ENCODE peak calls at places on chromosome 18, in four cellular contexts. P, U, O and F are unnamed samples.

GRCh38 chr18:28781616-28782362 is 604.9 kb upstream of the CDH2 start:
- DNase-seq in U (no peak), O (no peak), P (no peak), F (no peak)

GRCh38 chr18:9743200-9744016 is 35.3 kb downstream of the RAB31 start:
- DNase-seq in U (peak), O (peak), P (peak), F (peak)

GRCh38 chr18:657311-657997 is at the start of gene TYMS:
- DNase-seq in P (peak), O (peak), U (peak), F (no peak)

GRCh38 chr18:78649421-78649820 is 330.2 kb upstream of the SALL3 start:
- DNase-seq in U (no peak), P (no peak), O (no peak), F (no peak)

GRCh38 chr18:32909798-32910561 is 137.2 kb upstream of the KLHL14 start:
- DNase-seq in U (no peak), P (no peak), O (peak), F (no peak)

GRCh38 chr18:12011962-12012549 is 30.7 kb downstream of the IMPA2 start:
- DNase-seq in P (no peak), U (no peak), O (no peak), F (no peak)

GRCh38 chr18:69559604-69560003 is 158.9 kb downstream of the DOK6 start:
- DNase-seq in U (no peak), P (no peak), O (no peak), F (no peak)

GRCh38 chr18:11823545-11823944 is 27.7 kb upstream of the CHMP1B start:
- DNase-seq in U (no peak), P (no peak), O (no peak), F (no peak)

GRCh38 chr18:35513181-35513932 is 15.6 kb upstream of the INO80C start:
- DNase-seq in O (no peak), P (no peak), U (peak), F (no peak)

GRCh38 chr18:44197837-44198236 is 482.9 kb upstream of the SETBP1 start:
- DNase-seq in O (no peak), P (no peak), U (no peak), F (no peak)

GRCh38 chr18:44195394-44196140 is 485.1 kb upstream of the SETBP1 start:
- DNase-seq in P (no peak), O (no peak), U (no peak), F (no peak)

GRCh38 chr18:44198296-44199284 is 482.1 kb upstream of the SETBP1 start:
- DNase-seq in U (no peak), P (no peak), O (no peak), F (no peak)
- TF ChIP-seq PHF8 in U (no peak), P (no peak), O (no peak), F (no peak)

DNA sequence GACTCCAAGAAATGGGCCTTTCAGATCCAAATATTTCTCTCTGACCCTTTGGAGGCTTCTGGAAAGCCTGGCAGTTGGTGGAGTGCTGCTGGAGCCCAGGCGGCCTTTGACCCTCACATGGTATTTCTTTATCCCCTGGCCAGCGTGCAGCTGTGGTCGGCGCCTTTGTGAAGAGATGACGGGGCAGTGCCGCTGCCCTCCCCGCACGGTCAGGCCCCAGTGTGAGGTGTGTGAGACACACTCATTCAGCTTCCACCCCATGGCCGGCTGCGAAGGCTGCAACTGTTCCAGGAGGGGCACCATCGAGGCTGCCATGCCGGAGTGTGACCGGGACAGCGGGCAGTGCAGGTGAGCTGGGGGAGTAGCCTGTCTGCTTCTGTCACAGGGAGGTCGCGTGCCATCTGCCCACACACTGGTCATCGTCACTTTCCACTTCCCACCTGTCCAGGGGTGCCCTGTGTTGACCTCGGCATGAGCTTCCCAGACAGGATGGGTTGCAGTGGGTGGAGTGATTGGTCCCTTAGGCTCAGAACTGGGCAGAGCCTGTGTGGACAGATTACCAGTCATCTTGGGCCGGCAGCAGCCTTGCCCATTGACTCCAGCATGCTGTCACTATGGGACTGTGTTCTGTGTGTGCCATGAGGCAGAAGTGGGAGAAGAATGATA is 158.2 kb downstream of the LAMA3 start:
- DNase-seq in P (no peak), O (peak), U (no peak), F (no peak)
- TF ChIP-seq PHF8 in P (no peak), O (no peak), U (no peak), F (no peak)

DNA sequence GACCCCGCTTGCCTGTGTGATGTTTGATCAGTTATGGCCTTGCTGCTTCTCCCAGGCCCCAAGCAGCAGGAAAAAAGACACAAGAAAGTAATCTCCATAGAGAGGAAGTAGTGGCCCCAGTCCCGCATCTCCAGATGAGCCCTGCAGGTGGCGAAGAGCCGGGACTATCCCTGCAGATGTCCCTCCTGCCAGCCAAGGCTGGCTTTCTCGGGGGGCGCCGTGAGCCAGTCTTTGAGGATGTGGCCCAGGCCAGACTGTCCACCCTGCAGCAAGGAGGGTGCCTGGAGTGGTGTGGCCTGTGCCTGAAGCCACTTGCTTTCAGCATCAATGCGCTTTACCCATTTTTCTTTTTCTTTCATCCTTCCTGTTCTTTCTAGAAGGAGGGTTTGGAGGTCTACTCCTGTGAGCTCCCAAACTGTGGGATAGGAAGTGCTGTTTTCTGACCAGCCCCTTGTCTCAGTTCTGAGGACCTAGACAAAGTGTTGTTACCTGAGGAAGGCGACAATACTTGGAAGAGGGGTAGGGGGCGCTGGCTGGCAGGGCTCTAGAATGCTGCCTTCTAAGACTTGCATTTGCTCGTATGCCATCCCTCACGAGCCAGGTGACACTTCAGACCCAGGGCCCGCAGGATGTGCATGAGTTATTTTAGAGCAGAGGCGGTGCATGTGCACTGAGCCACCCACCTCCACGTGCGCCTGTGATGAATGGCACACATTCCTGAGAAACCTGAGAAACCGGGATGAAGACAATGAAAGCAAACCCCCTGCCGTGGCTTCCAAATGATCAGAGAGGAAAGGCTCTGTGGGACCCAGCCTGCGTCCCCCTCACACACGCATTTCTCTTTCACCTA is 255.8 kb downstream of the FBXO15 start:
- DNase-seq in P (no peak), O (no peak), U (no peak), F (no peak)
- TF ChIP-seq PHF8 in P (no peak), O (no peak), U (no peak), F (no peak)

GRCh38 chr18:13616041-13616440 is 110.3 kb downstream of the FAM210A start:
- DNase-seq in P (no peak), U (no peak), O (no peak), F (no peak)
- TF ChIP-seq PHF8 in P (no peak), U (no peak), O (no peak), F (no peak)

GRCh38 chr18:48452863-48453323 is 43.7 kb upstream of the ZBTB7C start:
- DNase-seq in P (no peak), O (peak), U (no peak), F (no peak)
- TF ChIP-seq PHF8 in P (no peak), O (peak), U (no peak), F (no peak)

GRCh38 chr18:37210781-37211180 is 354.8 kb downstream of the CELF4 start:
- DNase-seq in O (no peak), P (no peak), U (no peak), F (no peak)

GRCh38 chr18:37207343-37207742 is 358.3 kb downstream of the CELF4 start:
- DNase-seq in O (no peak), P (no peak), U (peak), F (no peak)
- TF ChIP-seq PHF8 in O (no peak), P (no peak), U (no peak), F (no peak)

DNA sequence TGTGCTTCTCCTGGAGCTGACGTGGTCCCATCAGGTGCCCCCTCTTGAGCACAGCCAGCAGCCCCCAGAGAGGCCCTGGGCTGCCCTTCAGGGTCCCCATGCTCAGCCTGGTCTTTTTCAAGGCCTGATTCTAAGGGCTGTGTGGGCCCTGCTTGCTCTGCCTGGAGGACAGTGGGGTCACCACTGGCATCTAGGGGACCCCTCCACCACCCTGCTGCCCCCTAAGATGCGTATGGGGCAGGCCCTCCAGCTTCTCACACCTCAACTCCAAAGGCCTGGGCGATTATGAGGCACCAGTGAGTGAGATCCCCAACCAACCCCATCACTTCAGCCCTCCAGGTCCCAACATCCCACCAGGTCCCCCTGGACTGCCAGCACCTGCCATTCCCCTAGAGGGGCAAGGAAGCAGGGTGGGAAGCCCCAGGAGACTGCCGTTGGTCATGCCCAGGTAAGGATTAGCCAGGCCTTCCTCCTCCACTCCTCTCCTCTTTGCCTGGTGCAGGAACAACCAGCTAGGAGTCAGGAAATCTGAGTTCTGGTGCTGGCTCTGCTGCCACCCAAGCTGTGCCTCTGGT is 114.4 kb downstream of the SMAD7 start:
- DNase-seq in P (no peak), O (no peak), U (no peak), F (no peak)
- TF ChIP-seq PHF8 in P (no peak), O (no peak), U (no peak), F (no peak)

DNA sequence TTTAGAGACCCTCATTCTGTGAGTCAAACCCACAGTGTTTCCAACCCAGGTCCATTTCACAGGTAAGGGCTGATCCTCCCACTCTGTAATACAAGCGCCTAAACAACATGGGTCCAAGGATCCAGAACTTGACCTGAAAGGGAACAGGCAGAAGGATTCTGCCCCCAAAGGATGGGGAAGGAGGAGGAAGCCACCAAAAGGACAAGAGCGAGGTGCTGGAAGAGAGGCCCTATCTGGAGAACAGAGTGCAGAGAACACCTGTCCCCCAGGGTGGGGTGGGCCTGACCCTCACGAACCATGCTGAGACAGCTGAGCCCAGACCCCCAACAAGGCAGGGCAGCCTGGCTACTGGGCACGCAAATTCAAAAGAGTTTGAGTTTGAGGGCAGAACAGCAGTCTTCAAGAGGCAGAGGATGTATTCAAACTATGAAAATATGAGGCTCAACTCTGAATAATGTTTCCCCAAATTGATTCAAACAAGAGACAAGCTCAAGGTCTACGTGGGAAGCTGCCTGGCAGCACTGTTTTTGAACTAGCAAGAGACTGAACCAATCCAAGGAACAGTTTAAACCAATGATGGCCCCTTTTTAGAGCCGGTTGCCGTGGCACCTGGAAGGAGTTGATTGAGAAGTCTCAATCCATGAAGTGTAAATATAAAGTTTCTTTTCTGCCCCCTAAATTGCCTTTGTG is 212.7 kb downstream of the ALPK2 start:
- DNase-seq in U (no peak), P (no peak), O (no peak), F (no peak)
- TF ChIP-seq PHF8 in U (no peak), P (no peak), O (peak), F (no peak)

DNA sequence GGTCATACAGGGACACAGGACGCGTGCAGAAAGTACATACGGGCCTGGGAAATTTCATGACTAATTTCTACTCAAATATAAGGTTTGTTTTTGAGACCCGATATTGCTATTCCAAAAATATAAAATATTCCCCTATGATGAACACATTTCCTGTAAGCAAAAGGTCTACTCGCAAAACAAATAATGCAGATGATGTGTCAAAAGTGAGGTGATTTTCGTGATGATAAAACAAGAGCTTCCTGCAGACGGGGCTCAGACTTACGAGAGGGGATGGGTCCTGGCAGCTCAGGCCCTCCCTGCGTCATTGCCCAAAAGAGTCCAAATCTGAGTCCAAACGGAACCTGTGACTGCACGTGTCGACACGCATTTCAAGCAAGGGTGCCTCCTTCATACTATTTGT is 62.7 kb downstream of the MBP start:
- DNase-seq in O (no peak), P (no peak), U (no peak), F (no peak)
- TF ChIP-seq PHF8 in O (no peak), P (no peak), U (no peak), F (no peak)